ENCODE peak calls at places on chromosomes 6 and 20, in six cellular contexts. E is breast epithelium; B is stomach; V is H9; Y is cardiac fibroblast; P is CD4-positive, alpha-beta T cell. M is an unnamed sample.

GRCh38 chr6:31158863-31159855 is 770 bp downstream of the TCF19 start:
- DNase-seq in E (no peak), B (no peak), V (peak; percentile 78), Y (peak; percentile 36), P (no peak), M (no peak)

GRCh38 chr6:79949235-79949634 is 1.9 kb upstream of the ELOVL4 start:
- DNase-seq in E (no peak), B (peak; percentile 79), V (peak; percentile 61), Y (peak; percentile 79), P (peak; percentile 27), M (no peak)

GRCh38 chr20:34629342-34629741 is 47.5 kb downstream of the PIGU start:
- DNase-seq in E (no peak), B (no peak), V (no peak), Y (peak; percentile 32), P (no peak), M (no peak)

GRCh38 chr20:30811896-30812671 is 445.4 kb upstream of the DEFB115 start:
- DNase-seq in E (no peak), B (no peak), V (peak; percentile 56), Y (peak; percentile 25), P (no peak), M (no peak)

GRCh38 chr6:53603381-53604121 is 58.6 kb upstream of the GCLC start:
- DNase-seq in E (no peak), B (no peak), V (no peak), Y (peak; percentile 34), P (no peak), M (no peak)

GRCh38 chr20:10672579-10673127 is 1.1 kb downstream of the JAG1 start:
- DNase-seq in E (no peak), B (peak; percentile 71), V (no peak), Y (peak; percentile 67), P (no peak), M (peak; percentile 32)

GRCh38 chr6:39794231-39794630 is 2.1 kb downstream of the DAAM2 start:
- DNase-seq in E (no peak), B (no peak), V (no peak), Y (no peak), P (no peak), M (no peak)

GRCh38 chr6:143677577-143677890 is 231 bp upstream of the PHACTR2 start:
- DNase-seq in E (no peak), B (no peak), V (no peak), Y (no peak), P (no peak), M (no peak)

GRCh38 chr6:107114872-107115694 is at the start of gene BEND3:
- DNase-seq in E (no peak), B (peak; percentile 32), V (no peak), Y (no peak), P (peak; percentile 14), M (peak; percentile 51)

GRCh38 chr20:19185083-19185482 is 27.4 kb upstream of the SLC24A3 start:
- DNase-seq in E (no peak), B (no peak), V (no peak), Y (no peak), P (no peak), M (no peak)

GRCh38 chr6:151325075-151326050 is 66.0 kb downstream of the ZBTB2 start:
- DNase-seq in E (no peak), B (peak; percentile 48), V (peak; percentile 55), Y (peak; percentile 89), P (no peak), M (peak; percentile 19)

GRCh38 chr20:56843817-56844216 is 214.7 kb downstream of the TFAP2C start:
- DNase-seq in E (no peak), B (no peak), V (peak; percentile 54), Y (no peak), P (no peak), M (no peak)

GRCh38 chr6:84411060-84411629 is 183.7 kb upstream of the CEP162 start:
- DNase-seq in E (no peak), B (no peak), V (no peak), Y (peak; percentile 75), P (no peak), M (no peak)

GRCh38 chr6:3977875-3978711 is 100.8 kb downstream of the FAM217A start:
- DNase-seq in E (no peak), B (no peak), V (peak; percentile 65), Y (peak; percentile 95), P (peak; percentile 22), M (no peak)

GRCh38 chr6:97067045-97067444 is 142.5 kb downstream of the KLHL32 start:
- DNase-seq in E (no peak), B (no peak), V (no peak), Y (no peak), P (no peak), M (no peak)

GRCh38 chr6:50816947-50817637 is 1.6 kb upstream of the TFAP2B start:
- DNase-seq in E (no peak), B (no peak), V (no peak), Y (no peak), P (no peak), M (no peak)

GRCh38 chr6:159312204-159312603 is 143.0 kb downstream of the FNDC1 start:
- DNase-seq in E (no peak), B (no peak), V (no peak), Y (no peak), P (no peak), M (no peak)

GRCh38 chr20:21767739-21768223 is 62.3 kb downstream of the PAX1 start:
- DNase-seq in E (no peak), B (no peak), V (peak; percentile 82), Y (no peak), P (no peak), M (no peak)

GRCh38 chr6:167560673-167561569 is 236.0 kb downstream of the TTLL2 start:
- DNase-seq in E (no peak), B (no peak), V (no peak), Y (no peak), P (no peak), M (no peak)

GRCh38 chr20:48899881-48900280 is 21.6 kb upstream of the ARFGEF2 start:
- DNase-seq in E (no peak), B (no peak), V (no peak), Y (no peak), P (no peak), M (no peak)

GRCh38 chr20:31355981-31356380 is 12.4 kb upstream of the DEFB118 start:
- DNase-seq in E (no peak), B (no peak), V (no peak), Y (no peak), P (no peak), M (no peak)

GRCh38 chr6:119720160-119720559 is 370.6 kb upstream of the MAN1A1 start:
- DNase-seq in E (no peak), B (no peak), V (no peak), Y (peak; percentile 19), P (no peak), M (no peak)

GRCh38 chr6:90078513-90079289 is 184.4 kb downstream of the GJA10 start:
- DNase-seq in E (no peak), B (no peak), V (no peak), Y (peak; percentile 9), P (no peak), M (no peak)

GRCh38 chr6:149075616-149076354 is 241.7 kb upstream of the TAB2 start:
- DNase-seq in E (no peak), B (no peak), V (no peak), Y (peak; percentile 43), P (no peak), M (no peak)

GRCh38 chr6:49849121-49849907 is 17.0 kb downstream of the CRISP1 start:
- DNase-seq in E (no peak), B (no peak), V (no peak), Y (peak; percentile 66), P (no peak), M (no peak)

DNA sequence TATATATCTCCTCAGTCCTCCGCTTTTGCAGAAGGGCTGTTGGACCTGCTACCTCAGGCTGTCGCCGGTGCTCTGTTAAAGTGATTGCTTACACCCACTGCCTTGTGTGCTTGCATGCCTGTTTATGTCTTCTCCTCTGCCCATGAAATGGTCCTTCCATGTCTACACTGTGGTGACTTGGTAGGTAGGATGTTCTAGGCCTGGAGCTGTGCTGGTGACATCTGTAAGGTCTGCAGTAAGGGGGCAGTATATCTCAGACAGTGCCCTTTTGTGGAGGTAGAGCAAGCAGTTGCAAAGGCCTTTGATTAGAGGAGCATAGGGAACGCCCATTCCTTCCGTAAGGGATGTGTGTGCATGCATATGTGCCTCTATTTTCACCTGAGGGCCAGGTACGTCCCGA is 40.3 kb downstream of the VAPB start:
- DNase-seq in E (no peak), B (no peak), V (no peak), Y (no peak), P (no peak), M (no peak)
- TF ChIP-seq CTCF in E (no peak), B (no peak), V (peak; percentile 37), Y (no peak), P (no peak), M (no peak)

DNA sequence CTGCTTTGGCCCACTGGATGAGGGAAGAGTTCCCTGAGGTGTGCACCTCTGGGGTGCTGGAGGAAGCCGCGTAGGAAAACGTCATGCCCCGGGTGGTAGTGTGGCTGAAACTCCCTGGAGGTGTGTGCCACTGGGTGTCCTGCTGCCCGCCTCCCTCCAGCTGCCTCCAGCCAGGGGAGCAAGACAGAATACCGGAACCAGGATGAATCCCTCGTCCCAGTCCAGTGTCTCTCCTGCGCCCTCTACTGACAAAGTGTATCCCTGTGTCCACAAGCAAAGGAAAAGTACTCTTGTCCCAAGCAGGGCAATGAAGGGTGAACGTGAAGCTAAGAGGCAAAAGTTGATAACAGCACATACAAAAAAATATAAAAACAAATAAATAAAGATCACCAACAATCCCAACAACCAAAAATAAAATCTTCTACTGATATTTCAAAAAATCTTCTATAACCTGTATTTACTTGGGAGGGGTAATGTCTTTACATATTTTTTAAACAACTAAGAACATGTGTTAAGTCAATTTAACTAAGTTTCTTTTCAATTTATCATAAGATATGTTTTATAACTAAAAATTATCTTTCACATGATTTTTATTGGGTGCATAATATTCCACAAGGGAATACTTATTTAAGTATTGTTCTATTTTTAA is 437.6 kb downstream of the MAFB start:
- DNase-seq in E (no peak), B (no peak), V (peak; percentile 77), Y (peak; percentile 13), P (no peak), M (no peak)
- TF ChIP-seq CTCF in E (no peak), B (no peak), V (peak; percentile 80), Y (peak; percentile 25), P (no peak), M (no peak)

GRCh38 chr6:13152804-13153203 is 175.5 kb downstream of the TBC1D7 start:
- DNase-seq in E (no peak), B (no peak), V (peak; percentile 75), Y (no peak), P (no peak), M (no peak)

GRCh38 chr6:13146429-13146828 is 181.9 kb downstream of the TBC1D7 start:
- DNase-seq in E (no peak), B (no peak), V (no peak), Y (no peak), P (no peak), M (no peak)

GRCh38 chr6:13142611-13143010 is 185.7 kb downstream of the TBC1D7 start:
- DNase-seq in E (no peak), B (no peak), V (no peak), Y (no peak), P (no peak), M (no peak)

GRCh38 chr6:13147396-13148181 is 180.7 kb downstream of the TBC1D7 start:
- DNase-seq in E (no peak), B (no peak), V (no peak), Y (no peak), P (no peak), M (no peak)
- TF ChIP-seq CTCF in E (no peak), B (no peak), V (peak; percentile 39), Y (no peak), P (no peak), M (no peak)

DNA sequence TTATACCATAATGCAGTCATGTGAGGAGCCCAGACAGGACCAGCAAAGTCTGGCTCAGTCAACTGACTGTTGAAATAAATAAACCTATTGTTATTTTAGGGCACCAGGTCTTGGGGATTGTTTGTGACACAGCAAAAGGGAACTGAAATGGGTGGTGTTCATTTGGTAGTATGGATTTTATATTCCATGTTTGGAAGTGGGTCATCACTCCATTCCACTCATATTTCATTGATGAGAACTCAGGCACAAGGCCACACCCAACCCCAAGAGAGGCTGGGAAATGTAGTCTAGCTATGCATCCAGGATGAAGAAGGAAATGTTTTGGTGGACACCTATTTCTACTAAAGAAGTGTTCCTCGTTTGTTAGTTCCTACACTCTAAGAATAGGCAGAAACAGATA is 64.9 kb upstream of the BTBD3 start:
- DNase-seq in E (no peak), B (no peak), V (no peak), Y (peak; percentile 70), P (no peak), M (no peak)
- TF ChIP-seq CTCF in E (no peak), B (no peak), V (no peak), Y (no peak), P (no peak), M (no peak)